ENCODE peak calls at places on chromosome 3, in nine cellular contexts. P, N, W, O, U, S, I, B and J are unnamed samples. For H3K4me1, the result is how much of the 10 kb centered on the place peaks cover.

GRCh38 chr3:189944285-189945145 is 176.2 kb downstream of the P3H2 start:
- DNase-seq in I (peak), B (no peak), P (no peak), O (no peak), W (no peak), S (no peak), N (no peak), U (no peak), J (no peak)

GRCh38 chr3:178097576-178097975 is 438.7 kb upstream of the KCNMB2 start:
- DNase-seq in S (no peak), I (no peak), O (peak), B (peak), P (no peak), U (no peak), W (peak), N (peak), J (no peak)

GRCh38 chr3:160587105-160587504 is 21.7 kb upstream of the KPNA4 start:
- DNase-seq in B (no peak), N (no peak), W (no peak), O (no peak), I (no peak), U (no peak), S (no peak), P (no peak), J (no peak)

GRCh38 chr3:28835249-28835648 is 445.6 kb upstream of the RBMS3 start:
- DNase-seq in S (no peak), I (no peak), O (no peak), W (no peak), P (no peak), N (no peak), U (no peak), B (no peak), J (no peak)

GRCh38 chr3:187946981-187947380 is 201.7 kb upstream of the BCL6 start:
- DNase-seq in W (no peak), I (no peak), P (no peak), U (no peak), B (no peak), O (no peak), S (no peak), N (no peak), J (no peak)

GRCh38 chr3:187295635-187296034 is 4.1 kb upstream of the MASP1 start:
- DNase-seq in W (no peak), U (no peak), I (no peak), N (peak), P (no peak), O (no peak), B (no peak), S (no peak), J (no peak)

GRCh38 chr3:120177907-120178306 is 83.7 kb upstream of the GSK3B start:
- DNase-seq in P (no peak), I (no peak), W (no peak), N (peak), B (no peak), U (no peak), O (no peak), S (no peak), J (peak)

GRCh38 chr3:186255703-186256331 is 106.2 kb downstream of the DGKG start:
- DNase-seq in O (no peak), S (peak), P (no peak), I (peak), U (peak), B (no peak), W (no peak), N (no peak), J (peak)

GRCh38 chr3:25405335-25405734 is 22.7 kb upstream of the RARB start:
- DNase-seq in O (no peak), B (no peak), N (no peak), P (no peak), U (no peak), I (no peak), S (no peak), W (no peak), J (no peak)

GRCh38 chr3:128845119-128845518 is 34.3 kb upstream of the ACAD9 start:
- DNase-seq in N (no peak), P (no peak), I (no peak), B (no peak), U (no peak), O (no peak), W (no peak), S (peak), J (no peak)

GRCh38 chr3:157099337-157100078 is 60.4 kb downstream of the CCNL1 start:
- DNase-seq in N (peak), S (peak), O (peak), P (no peak), W (no peak), B (peak), I (no peak), U (no peak), J (no peak)

GRCh38 chr3:86996261-86996955 is 5.5 kb upstream of the VGLL3 start:
- DNase-seq in W (no peak), O (peak), P (no peak), N (peak), S (no peak), B (peak), I (no peak), U (no peak), J (no peak)

GRCh38 chr3:130699765-130700164 is 46.9 kb downstream of the PIK3R4 start:
- DNase-seq in B (peak), P (peak), N (peak), W (no peak), U (no peak), I (no peak), O (no peak), S (peak), J (peak)

GRCh38 chr3:14434105-14434504 is 31.7 kb downstream of the SLC6A6 start:
- DNase-seq in N (peak), P (no peak), W (no peak), I (no peak), B (peak), U (peak), O (peak), S (no peak), J (no peak)

GRCh38 chr3:195156286-195156890 is 114.6 kb downstream of the XXYLT1 start:
- DNase-seq in N (no peak), B (no peak), I (no peak), S (no peak), U (no peak), P (no peak), W (no peak), O (no peak), J (no peak)

GRCh38 chr3:135809038-135809437 is 156.5 kb upstream of the PPP2R3A start:
- DNase-seq in S (no peak), P (no peak), U (no peak), I (no peak), W (no peak), N (no peak), B (no peak), O (no peak), J (no peak)

GRCh38 chr3:46087871-46088270 is 60.6 kb upstream of the XCR1 start:
- DNase-seq in O (peak), B (peak), N (peak), P (no peak), U (peak), I (no peak), S (no peak), W (no peak), J (no peak)

GRCh38 chr3:40829876-40830275 is 305.1 kb downstream of the ZNF621 start:
- DNase-seq in I (no peak), B (no peak), N (no peak), O (no peak), W (no peak), S (no peak), U (no peak), P (no peak), J (no peak)

DNA sequence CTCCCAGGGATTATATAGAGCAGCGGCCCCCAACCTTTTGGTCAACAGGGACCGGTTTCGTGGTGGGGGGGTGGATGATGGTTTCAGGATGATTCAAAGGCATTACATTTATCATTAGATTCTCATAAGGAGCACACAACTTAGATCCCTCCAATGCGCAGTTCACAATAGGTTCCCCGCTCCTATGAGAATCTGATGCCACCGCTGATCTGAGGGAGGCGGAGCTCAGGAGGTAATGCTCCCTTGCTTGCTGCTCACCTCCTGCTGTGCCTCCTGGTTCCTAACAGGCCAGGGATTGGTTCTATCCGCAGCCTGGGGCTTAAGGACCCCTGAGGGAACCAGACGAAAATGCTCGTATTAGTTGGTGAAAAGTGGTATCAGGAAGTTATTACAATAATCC is 1.3 kb upstream of the HACD2 start:
- DNase-seq in S (peak), I (peak), W (no peak), P (peak), N (peak), U (no peak), B (no peak), O (peak), J (peak)
- H3K4me3 ChIP-seq in S (peak), I (no peak), W (peak), P (peak), N (peak), U (peak), B (peak), O (peak), J (peak)

GRCh38 chr3:183210862-183211341 is 42.2 kb upstream of the B3GNT5 start:
- DNase-seq in U (peak), O (no peak), B (no peak), N (no peak), W (no peak), I (no peak), S (no peak), P (no peak), J (no peak)

GRCh38 chr3:183210341-183210740 is 42.7 kb upstream of the B3GNT5 start:
- DNase-seq in N (no peak), S (no peak), B (no peak), W (no peak), I (no peak), P (no peak), U (no peak), O (no peak), J (no peak)

GRCh38 chr3:183212565-183212964 is 40.5 kb upstream of the B3GNT5 start:
- DNase-seq in O (no peak), N (no peak), B (no peak), U (no peak), P (no peak), I (no peak), W (no peak), S (no peak), J (no peak)

GRCh38 chr3:183212096-183212495 is 41.0 kb upstream of the B3GNT5 start:
- DNase-seq in W (no peak), B (no peak), U (no peak), I (no peak), O (no peak), N (no peak), P (no peak), S (no peak), J (no peak)

GRCh38 chr3:183211390-183211789 is 41.7 kb upstream of the B3GNT5 start:
- DNase-seq in U (peak), N (no peak), P (no peak), B (no peak), W (no peak), I (no peak), O (no peak), S (no peak), J (no peak)
- H3K27ac ChIP-seq in U (peak), N (no peak), P (no peak), B (no peak), W (peak), I (no peak), O (no peak), S (no peak), J (no peak)

DNA sequence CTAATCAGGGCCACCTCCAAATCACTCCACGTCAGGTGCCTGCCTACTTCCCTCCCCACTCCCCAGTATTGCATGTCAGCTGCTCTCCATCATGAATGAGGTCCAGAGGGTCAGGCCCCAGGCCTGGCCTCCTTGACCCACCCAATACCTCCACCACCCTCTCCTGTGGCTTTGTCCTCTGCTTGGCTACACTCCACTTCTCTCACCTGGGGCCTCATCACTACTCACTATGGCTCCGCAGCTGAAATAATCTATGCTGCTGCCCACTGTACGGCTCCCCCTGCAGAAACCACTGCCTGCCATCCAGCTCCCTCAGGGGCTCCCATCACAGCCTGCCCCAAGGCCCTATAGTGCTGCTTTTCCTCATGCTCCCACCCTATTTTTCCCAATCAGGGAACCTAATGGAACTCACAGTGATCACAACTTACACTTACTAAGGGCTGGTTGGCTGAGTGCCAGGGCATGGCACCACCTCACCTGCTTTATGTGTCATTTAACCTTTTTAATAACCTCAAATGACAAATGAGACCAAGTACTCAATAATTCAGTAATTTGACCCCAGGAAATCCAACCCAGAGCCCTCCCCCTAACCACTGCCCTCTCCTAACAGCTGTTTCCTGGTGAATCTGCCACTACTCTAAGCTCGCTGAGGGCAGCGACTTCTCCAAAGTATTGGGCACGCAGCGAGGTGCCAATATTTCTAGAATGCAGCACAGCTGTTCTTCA is 2.3 kb downstream of the GORASP1 start:
- DNase-seq in W (no peak), B (no peak), P (peak), S (no peak), I (no peak), O (no peak), N (peak), U (no peak), J (peak)
- H3K4me1 ChIP-seq in W (under half), B (under half), P (under half), S (under half), I (under half), O (under half), N (under half), U (half or more), J (under half)

DNA sequence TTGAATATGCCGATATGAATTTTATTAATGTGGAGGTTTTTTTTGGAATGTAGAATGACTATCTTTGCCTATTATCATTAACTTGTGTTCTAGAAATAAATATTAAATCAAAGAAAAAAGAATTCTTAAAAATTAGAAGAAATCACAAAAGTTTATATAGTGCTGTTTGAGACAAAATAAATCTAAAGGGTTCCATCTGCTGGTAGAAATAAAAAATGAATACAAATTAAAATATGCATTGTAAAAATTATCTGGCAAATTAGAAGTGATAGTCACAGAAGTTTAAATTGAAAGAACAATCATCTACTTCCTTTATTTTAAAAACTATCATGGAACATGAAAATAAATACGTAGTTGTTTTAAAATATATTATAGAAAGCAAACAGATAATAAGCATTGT is 22.7 kb upstream of the ZBTB20 start:
- DNase-seq in W (no peak), S (no peak), I (no peak), O (no peak), U (no peak), N (peak), B (no peak), P (peak), J (no peak)
- H3K4me3 ChIP-seq in W (no peak), S (no peak), I (no peak), O (no peak), U (no peak), N (no peak), B (no peak), P (no peak), J (no peak)